ENCODE peak calls at places on chromosomes 3 and 15, in eight cellular contexts. One of them, this sample, is unnamed.

GRCh38 chr3:113536627-113537101 is 4.3 kb downstream of the SIDT1 start:
- DNase-seq in esophagus squamous epithelium: no peak
- DNase-seq in AG09309: no peak
- DNase-seq in AG09319: no peak
- DNase-seq in NB4: no peak
- DNase-seq in fibroblast of mammary gland: no peak
- DNase-seq in Calu3: peak
- DNase-seq in breast epithelium: no peak
- DNase-seq in this sample: no peak

GRCh38 chr3:25768851-25769250 is 14.4 kb downstream of the NGLY1 start:
- DNase-seq in AG09319: no peak
- DNase-seq in AG09309: no peak
- DNase-seq in breast epithelium: no peak
- DNase-seq in esophagus squamous epithelium: no peak
- DNase-seq in NB4: no peak
- DNase-seq in fibroblast of mammary gland: no peak
- DNase-seq in Calu3: no peak
- DNase-seq in this sample: no peak

GRCh38 chr3:141407043-141407442 is 38.7 kb downstream of the ZBTB38 start:
- DNase-seq in NB4: no peak
- DNase-seq in AG09319: peak
- DNase-seq in Calu3: no peak
- DNase-seq in esophagus squamous epithelium: no peak
- DNase-seq in breast epithelium: peak
- DNase-seq in fibroblast of mammary gland: peak
- DNase-seq in AG09309: peak
- DNase-seq in this sample: no peak

GRCh38 chr3:141690366-141691072 is 47.6 kb upstream of the RNF7 start:
- DNase-seq in AG09319: no peak
- DNase-seq in fibroblast of mammary gland: no peak
- DNase-seq in esophagus squamous epithelium: no peak
- DNase-seq in NB4: peak
- DNase-seq in breast epithelium: no peak
- DNase-seq in AG09309: no peak
- DNase-seq in Calu3: no peak
- DNase-seq in this sample: no peak

GRCh38 chr15:77066961-77067690 is 3.8 kb downstream of the TSPAN3 start:
- DNase-seq in AG09309: no peak
- DNase-seq in Calu3: peak
- DNase-seq in breast epithelium: no peak
- DNase-seq in NB4: no peak
- DNase-seq in fibroblast of mammary gland: no peak
- DNase-seq in esophagus squamous epithelium: no peak
- DNase-seq in AG09319: no peak
- DNase-seq in this sample: no peak

GRCh38 chr3:33807190-33807589 is 8.8 kb downstream of the PDCD6IP start:
- DNase-seq in breast epithelium: no peak
- DNase-seq in NB4: no peak
- DNase-seq in esophagus squamous epithelium: no peak
- DNase-seq in fibroblast of mammary gland: no peak
- DNase-seq in AG09309: no peak
- DNase-seq in AG09319: no peak
- DNase-seq in Calu3: no peak
- DNase-seq in this sample: no peak

GRCh38 chr15:46413799-46414198 is 779.0 kb downstream of the SQOR start:
- DNase-seq in breast epithelium: no peak
- DNase-seq in NB4: no peak
- DNase-seq in fibroblast of mammary gland: peak
- DNase-seq in AG09319: no peak
- DNase-seq in esophagus squamous epithelium: no peak
- DNase-seq in AG09309: peak
- DNase-seq in Calu3: no peak
- DNase-seq in this sample: no peak

GRCh38 chr3:99965077-99965476 is 147.4 kb downstream of the CMSS1 start:
- DNase-seq in breast epithelium: no peak
- DNase-seq in fibroblast of mammary gland: peak
- DNase-seq in esophagus squamous epithelium: no peak
- DNase-seq in AG09319: no peak
- DNase-seq in AG09309: no peak
- DNase-seq in NB4: no peak
- DNase-seq in Calu3: no peak
- DNase-seq in this sample: no peak

GRCh38 chr3:64674591-64675076 is 13.2 kb downstream of the ADAMTS9 start:
- DNase-seq in esophagus squamous epithelium: no peak
- DNase-seq in Calu3: peak
- DNase-seq in fibroblast of mammary gland: no peak
- DNase-seq in AG09319: no peak
- DNase-seq in AG09309: no peak
- DNase-seq in breast epithelium: no peak
- DNase-seq in NB4: no peak
- DNase-seq in this sample: no peak

GRCh38 chr3:133547432-133548041 is 25.9 kb upstream of the CDV3 start:
- DNase-seq in Calu3: no peak
- DNase-seq in esophagus squamous epithelium: no peak
- DNase-seq in NB4: no peak
- DNase-seq in AG09309: peak
- DNase-seq in fibroblast of mammary gland: no peak
- DNase-seq in AG09319: no peak
- DNase-seq in breast epithelium: peak
- DNase-seq in this sample: no peak

GRCh38 chr15:74821091-74821789 is 5.2 kb upstream of the CPLX3 start:
- DNase-seq in AG09319: no peak
- DNase-seq in NB4: peak
- DNase-seq in Calu3: no peak
- DNase-seq in fibroblast of mammary gland: no peak
- DNase-seq in esophagus squamous epithelium: no peak
- DNase-seq in AG09309: no peak
- DNase-seq in breast epithelium: no peak
- DNase-seq in this sample: no peak

GRCh38 chr3:16382852-16383251 is 117.8 kb downstream of the OXNAD1 start:
- DNase-seq in fibroblast of mammary gland: no peak
- DNase-seq in AG09309: no peak
- DNase-seq in NB4: peak
- DNase-seq in Calu3: no peak
- DNase-seq in esophagus squamous epithelium: no peak
- DNase-seq in breast epithelium: no peak
- DNase-seq in AG09319: no peak
- DNase-seq in this sample: no peak
- TF ChIP-seq CTCF in fibroblast of mammary gland: no peak
- TF ChIP-seq CTCF in AG09309: no peak
- TF ChIP-seq CTCF in NB4: no peak
- TF ChIP-seq CTCF in Calu3: no peak
- TF ChIP-seq CTCF in esophagus squamous epithelium: no peak
- TF ChIP-seq CTCF in breast epithelium: no peak
- TF ChIP-seq CTCF in AG09319: no peak
- TF ChIP-seq CTCF in this sample: no peak

GRCh38 chr15:89090791-89091666 is 2.8 kb downstream of the ABHD2 start:
- DNase-seq in AG09309: peak
- DNase-seq in NB4: peak
- DNase-seq in fibroblast of mammary gland: peak
- DNase-seq in esophagus squamous epithelium: no peak
- DNase-seq in Calu3: peak
- DNase-seq in breast epithelium: peak
- DNase-seq in AG09319: peak
- DNase-seq in this sample: no peak
- TF ChIP-seq CTCF in AG09309: no peak
- TF ChIP-seq CTCF in NB4: no peak
- TF ChIP-seq CTCF in fibroblast of mammary gland: no peak
- TF ChIP-seq CTCF in esophagus squamous epithelium: no peak
- TF ChIP-seq CTCF in Calu3: peak
- TF ChIP-seq CTCF in breast epithelium: no peak
- TF ChIP-seq CTCF in AG09319: no peak
- TF ChIP-seq CTCF in this sample: no peak

GRCh38 chr3:184582998-184583344 is 21.4 kb downstream of the EPHB3 start:
- DNase-seq in Calu3: no peak
- DNase-seq in breast epithelium: no peak
- DNase-seq in esophagus squamous epithelium: no peak
- DNase-seq in AG09309: no peak
- DNase-seq in AG09319: no peak
- DNase-seq in NB4: no peak
- DNase-seq in fibroblast of mammary gland: no peak
- DNase-seq in this sample: no peak

GRCh38 chr3:184583345-184584000 is 21.9 kb downstream of the EPHB3 start:
- DNase-seq in breast epithelium: no peak
- DNase-seq in Calu3: no peak
- DNase-seq in AG09319: no peak
- DNase-seq in esophagus squamous epithelium: no peak
- DNase-seq in AG09309: no peak
- DNase-seq in NB4: no peak
- DNase-seq in fibroblast of mammary gland: no peak
- DNase-seq in this sample: no peak

GRCh38 chr3:184582583-184582982 is 21.0 kb downstream of the EPHB3 start:
- DNase-seq in AG09309: no peak
- DNase-seq in fibroblast of mammary gland: peak
- DNase-seq in breast epithelium: no peak
- DNase-seq in esophagus squamous epithelium: no peak
- DNase-seq in AG09319: no peak
- DNase-seq in NB4: no peak
- DNase-seq in Calu3: no peak
- DNase-seq in this sample: no peak

GRCh38 chr3:184585545-184585944 is 24.0 kb downstream of the EPHB3 start:
- DNase-seq in NB4: no peak
- DNase-seq in AG09319: no peak
- DNase-seq in esophagus squamous epithelium: no peak
- DNase-seq in fibroblast of mammary gland: no peak
- DNase-seq in Calu3: no peak
- DNase-seq in AG09309: no peak
- DNase-seq in breast epithelium: no peak
- DNase-seq in this sample: no peak

DNA sequence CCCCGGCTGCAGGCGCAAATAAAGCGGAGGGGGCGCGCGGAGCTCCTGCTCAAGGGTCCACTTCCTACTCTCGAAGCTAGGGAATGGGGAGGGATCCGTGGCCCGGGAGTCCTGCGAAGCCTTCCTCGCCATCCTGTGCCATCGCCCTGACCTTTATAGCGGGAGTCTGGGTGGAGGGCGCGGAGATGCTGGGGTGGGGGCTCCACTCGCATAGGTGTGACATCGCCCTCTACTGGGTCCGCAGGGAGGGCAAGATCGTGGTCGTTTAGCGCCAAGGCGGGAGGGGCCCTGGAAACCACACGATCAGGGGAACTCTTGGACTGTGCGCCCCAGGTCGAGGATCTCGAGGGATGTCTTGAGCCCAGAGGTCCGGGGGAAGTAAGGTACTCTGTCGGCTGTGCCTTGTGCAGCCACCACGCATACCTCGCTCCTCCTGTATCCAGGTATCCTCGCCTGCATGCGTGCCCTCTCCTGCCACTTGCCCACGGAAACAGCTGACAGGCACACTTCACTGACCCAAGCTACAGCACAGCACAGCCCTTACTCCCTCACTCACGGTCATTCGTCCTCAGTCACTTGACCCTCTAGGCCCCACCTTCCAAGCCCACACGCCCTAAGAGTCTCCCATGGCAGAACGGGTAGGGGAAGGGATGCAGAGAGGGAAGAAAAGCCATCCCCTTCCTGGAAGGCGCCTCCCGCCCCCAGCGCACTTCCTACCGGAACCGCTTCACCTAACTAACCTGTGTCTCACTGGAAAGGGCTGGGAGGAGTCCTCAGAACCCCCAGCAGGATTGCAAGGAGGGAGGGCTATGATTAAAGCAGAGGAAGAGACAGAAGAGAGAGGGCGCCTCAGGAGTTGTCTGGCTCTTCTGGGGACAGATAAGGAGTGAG is 22.7 kb downstream of the EPHB3 start:
- DNase-seq in esophagus squamous epithelium: no peak
- DNase-seq in AG09319: no peak
- DNase-seq in fibroblast of mammary gland: no peak
- DNase-seq in Calu3: no peak
- DNase-seq in AG09309: no peak
- DNase-seq in NB4: peak
- DNase-seq in breast epithelium: no peak
- DNase-seq in this sample: no peak
- TF ChIP-seq CTCF in esophagus squamous epithelium: peak
- TF ChIP-seq CTCF in AG09319: no peak
- TF ChIP-seq CTCF in fibroblast of mammary gland: peak
- TF ChIP-seq CTCF in Calu3: no peak
- TF ChIP-seq CTCF in AG09309: no peak
- TF ChIP-seq CTCF in NB4: no peak
- TF ChIP-seq CTCF in breast epithelium: no peak
- TF ChIP-seq CTCF in this sample: peak

DNA sequence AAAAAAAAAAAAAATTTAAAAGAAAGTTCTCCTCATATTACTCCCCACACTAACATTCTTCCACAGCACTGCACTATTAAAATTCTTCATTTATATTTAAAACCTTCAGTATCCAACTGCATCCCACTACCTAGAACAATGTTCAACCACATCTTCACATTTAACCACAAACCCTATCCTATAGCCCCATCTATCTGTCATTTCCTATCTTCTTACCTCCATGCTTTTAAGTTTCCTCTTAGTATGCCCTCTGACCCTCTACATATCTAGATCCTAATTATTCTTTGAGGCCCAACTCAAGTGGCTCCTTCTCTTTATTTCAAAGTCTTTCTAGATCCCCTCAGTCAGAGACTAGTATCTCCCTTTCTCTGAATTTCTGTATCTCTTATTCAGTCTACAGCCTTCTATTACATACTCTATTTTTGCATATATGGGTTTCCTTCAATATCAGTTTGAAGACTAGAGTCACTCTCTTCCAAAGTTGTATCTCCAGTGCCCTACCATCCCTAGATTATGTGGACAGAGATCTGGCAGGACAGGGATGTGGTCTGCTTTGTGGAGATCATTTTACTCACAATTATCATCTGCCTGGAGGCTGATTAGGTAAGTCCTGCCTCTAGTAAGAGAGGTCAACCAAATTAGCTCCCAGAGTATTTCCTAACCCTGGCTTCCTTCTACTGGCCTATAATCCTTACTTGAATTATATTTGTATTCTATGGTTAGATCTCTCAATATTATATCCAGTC is 1.4 kb downstream of the CIAO2A start:
- DNase-seq in esophagus squamous epithelium: no peak
- DNase-seq in fibroblast of mammary gland: no peak
- DNase-seq in breast epithelium: no peak
- DNase-seq in Calu3: no peak
- DNase-seq in AG09309: no peak
- DNase-seq in AG09319: no peak
- DNase-seq in NB4: peak
- DNase-seq in this sample: no peak
- TF ChIP-seq CTCF in esophagus squamous epithelium: no peak
- TF ChIP-seq CTCF in fibroblast of mammary gland: peak
- TF ChIP-seq CTCF in breast epithelium: no peak
- TF ChIP-seq CTCF in Calu3: no peak
- TF ChIP-seq CTCF in AG09309: no peak
- TF ChIP-seq CTCF in AG09319: no peak
- TF ChIP-seq CTCF in NB4: no peak
- TF ChIP-seq CTCF in this sample: peak

GRCh38 chr3:39106281-39107055 is 959 bp downstream of the GORASP1 start:
- DNase-seq in esophagus squamous epithelium: no peak
- DNase-seq in Calu3: no peak
- DNase-seq in AG09309: no peak
- DNase-seq in fibroblast of mammary gland: peak
- DNase-seq in AG09319: no peak
- DNase-seq in NB4: peak
- DNase-seq in breast epithelium: no peak
- DNase-seq in this sample: no peak
- TF ChIP-seq CTCF in esophagus squamous epithelium: no peak
- TF ChIP-seq CTCF in Calu3: no peak
- TF ChIP-seq CTCF in AG09309: no peak
- TF ChIP-seq CTCF in fibroblast of mammary gland: no peak
- TF ChIP-seq CTCF in AG09319: no peak
- TF ChIP-seq CTCF in NB4: no peak
- TF ChIP-seq CTCF in breast epithelium: no peak
- TF ChIP-seq CTCF in this sample: no peak